ENCODE peak calls at places on chromosomes 5 and 9, in five cellular contexts. One of them, this sample, is unnamed.
A peak's percentile ranks its signal among the peaks of the same experiment; 100 is the strongest.

GRCh38 chr5:51279983-51280382 is 103.3 kb upstream of the ISL1 start:
- DNase-seq in uterus: no peak
- DNase-seq in cerebellar nuclear complex: no peak
- DNase-seq in non-pigmented ciliary epithelial cell: no peak
- DNase-seq in NCI-H446 treated with DMSO at 0.1 percent for 48 hours: no peak
- DNase-seq in this sample: no peak

GRCh38 chr9:78831726-78832125 is 534.8 kb downstream of the PSAT1 start:
- DNase-seq in uterus: no peak
- DNase-seq in cerebellar nuclear complex: no peak
- DNase-seq in non-pigmented ciliary epithelial cell: no peak
- DNase-seq in NCI-H446 treated with DMSO at 0.1 percent for 48 hours: no peak
- DNase-seq in this sample: no peak

GRCh38 chr9:13410566-13411031 is 131.1 kb upstream of the MPDZ start:
- DNase-seq in uterus: no peak
- DNase-seq in cerebellar nuclear complex: no peak
- DNase-seq in non-pigmented ciliary epithelial cell: no peak
- DNase-seq in NCI-H446 treated with DMSO at 0.1 percent for 48 hours: peak; percentile 100
- DNase-seq in this sample: peak; percentile 31

GRCh38 chr9:70947086-70947485 is 174.3 kb downstream of the TRPM3 start:
- DNase-seq in uterus: no peak
- DNase-seq in cerebellar nuclear complex: no peak
- DNase-seq in non-pigmented ciliary epithelial cell: no peak
- DNase-seq in NCI-H446 treated with DMSO at 0.1 percent for 48 hours: no peak
- DNase-seq in this sample: no peak

GRCh38 chr5:56429110-56429561 is 196.0 kb upstream of the ANKRD55 start:
- DNase-seq in uterus: no peak
- DNase-seq in cerebellar nuclear complex: no peak
- DNase-seq in non-pigmented ciliary epithelial cell: no peak
- DNase-seq in NCI-H446 treated with DMSO at 0.1 percent for 48 hours: no peak
- DNase-seq in this sample: no peak

GRCh38 chr5:140588311-140589070 is 23.9 kb downstream of the SLC35A4 start:
- DNase-seq in uterus: no peak
- DNase-seq in cerebellar nuclear complex: no peak
- DNase-seq in non-pigmented ciliary epithelial cell: no peak
- DNase-seq in NCI-H446 treated with DMSO at 0.1 percent for 48 hours: no peak
- DNase-seq in this sample: no peak

GRCh38 chr9:93898502-93899426 is 56.4 kb downstream of the BARX1 start:
- DNase-seq in uterus: peak; percentile 11
- DNase-seq in cerebellar nuclear complex: no peak
- DNase-seq in non-pigmented ciliary epithelial cell: no peak
- DNase-seq in NCI-H446 treated with DMSO at 0.1 percent for 48 hours: no peak
- DNase-seq in this sample: no peak

GRCh38 chr5:62477801-62478200 is 65.2 kb downstream of the IPO11 start:
- DNase-seq in uterus: no peak
- DNase-seq in cerebellar nuclear complex: no peak
- DNase-seq in non-pigmented ciliary epithelial cell: no peak
- DNase-seq in NCI-H446 treated with DMSO at 0.1 percent for 48 hours: no peak
- DNase-seq in this sample: no peak

GRCh38 chr5:132375957-132376356 is 6.4 kb downstream of the SLC22A5 start:
- DNase-seq in uterus: no peak
- DNase-seq in cerebellar nuclear complex: no peak
- DNase-seq in non-pigmented ciliary epithelial cell: no peak
- DNase-seq in NCI-H446 treated with DMSO at 0.1 percent for 48 hours: no peak
- DNase-seq in this sample: no peak

GRCh38 chr5:64166201-64166959 is 737 bp downstream of the RNF180 start:
- DNase-seq in uterus: no peak
- DNase-seq in cerebellar nuclear complex: no peak
- DNase-seq in non-pigmented ciliary epithelial cell: no peak
- DNase-seq in NCI-H446 treated with DMSO at 0.1 percent for 48 hours: no peak
- DNase-seq in this sample: no peak

GRCh38 chr5:109907751-109908150 is 218.0 kb downstream of the MAN2A1 start:
- DNase-seq in uterus: no peak
- DNase-seq in cerebellar nuclear complex: no peak
- DNase-seq in non-pigmented ciliary epithelial cell: peak; percentile 26
- DNase-seq in NCI-H446 treated with DMSO at 0.1 percent for 48 hours: no peak
- DNase-seq in this sample: peak; percentile 61

GRCh38 chr9:16833285-16833684 is 37.2 kb downstream of the BNC2 start:
- DNase-seq in uterus: no peak
- DNase-seq in cerebellar nuclear complex: no peak
- DNase-seq in non-pigmented ciliary epithelial cell: no peak
- DNase-seq in NCI-H446 treated with DMSO at 0.1 percent for 48 hours: no peak
- DNase-seq in this sample: no peak

GRCh38 chr9:94911211-94911610 is 184.7 kb downstream of the AOPEP start:
- DNase-seq in uterus: no peak
- DNase-seq in cerebellar nuclear complex: no peak
- DNase-seq in non-pigmented ciliary epithelial cell: no peak
- DNase-seq in NCI-H446 treated with DMSO at 0.1 percent for 48 hours: no peak
- DNase-seq in this sample: no peak

GRCh38 chr5:109281136-109281690 is 128.6 kb downstream of the PJA2 start:
- DNase-seq in uterus: no peak
- DNase-seq in cerebellar nuclear complex: no peak
- DNase-seq in non-pigmented ciliary epithelial cell: no peak
- DNase-seq in NCI-H446 treated with DMSO at 0.1 percent for 48 hours: no peak
- DNase-seq in this sample: no peak

GRCh38 chr9:97930972-97931371 is 7.0 kb downstream of the HEMGN start:
- DNase-seq in uterus: no peak
- DNase-seq in cerebellar nuclear complex: no peak
- DNase-seq in non-pigmented ciliary epithelial cell: no peak
- DNase-seq in NCI-H446 treated with DMSO at 0.1 percent for 48 hours: no peak
- DNase-seq in this sample: no peak

GRCh38 chr9:72926506-72926905 is 26.3 kb downstream of the ALDH1A1 start:
- DNase-seq in uterus: no peak
- DNase-seq in cerebellar nuclear complex: no peak
- DNase-seq in non-pigmented ciliary epithelial cell: no peak
- DNase-seq in NCI-H446 treated with DMSO at 0.1 percent for 48 hours: no peak
- DNase-seq in this sample: no peak

GRCh38 chr5:154646841-154647759 is 108.1 kb upstream of the LARP1 start:
- DNase-seq in uterus: no peak
- DNase-seq in cerebellar nuclear complex: no peak
- DNase-seq in non-pigmented ciliary epithelial cell: no peak
- DNase-seq in NCI-H446 treated with DMSO at 0.1 percent for 48 hours: no peak
- DNase-seq in this sample: peak; percentile 26

GRCh38 chr9:137305060-137305787 is 3.2 kb upstream of the NRARP start:
- DNase-seq in uterus: peak; percentile 33
- DNase-seq in cerebellar nuclear complex: no peak
- DNase-seq in non-pigmented ciliary epithelial cell: no peak
- DNase-seq in NCI-H446 treated with DMSO at 0.1 percent for 48 hours: no peak
- DNase-seq in this sample: no peak

GRCh38 chr5:174419523-174420132 is 304.8 kb upstream of the MSX2 start:
- DNase-seq in uterus: peak; percentile 71
- DNase-seq in cerebellar nuclear complex: no peak
- DNase-seq in non-pigmented ciliary epithelial cell: peak; percentile 77
- DNase-seq in NCI-H446 treated with DMSO at 0.1 percent for 48 hours: peak; percentile 26
- DNase-seq in this sample: peak; percentile 56

GRCh38 chr5:55702612-55703345 is 9.3 kb downstream of the SLC38A9 start:
- DNase-seq in uterus: no peak
- DNase-seq in cerebellar nuclear complex: no peak
- DNase-seq in non-pigmented ciliary epithelial cell: no peak
- DNase-seq in NCI-H446 treated with DMSO at 0.1 percent for 48 hours: no peak
- DNase-seq in this sample: no peak

GRCh38 chr9:121604242-121604641 is 47.2 kb upstream of the DAB2IP start:
- DNase-seq in uterus: no peak
- DNase-seq in cerebellar nuclear complex: no peak
- DNase-seq in non-pigmented ciliary epithelial cell: no peak
- DNase-seq in NCI-H446 treated with DMSO at 0.1 percent for 48 hours: no peak
- DNase-seq in this sample: no peak

GRCh38 chr9:126485662-126486061 is 128.1 kb upstream of the LMX1B start:
- DNase-seq in uterus: no peak
- DNase-seq in cerebellar nuclear complex: no peak
- DNase-seq in non-pigmented ciliary epithelial cell: no peak
- DNase-seq in NCI-H446 treated with DMSO at 0.1 percent for 48 hours: no peak
- DNase-seq in this sample: no peak

GRCh38 chr5:88675159-88675757 is 207.7 kb downstream of the MEF2C start:
- DNase-seq in uterus: no peak
- DNase-seq in cerebellar nuclear complex: no peak
- DNase-seq in non-pigmented ciliary epithelial cell: no peak
- DNase-seq in NCI-H446 treated with DMSO at 0.1 percent for 48 hours: no peak
- DNase-seq in this sample: no peak

GRCh38 chr5:27140831-27141230 is 102.4 kb upstream of the CDH9 start:
- DNase-seq in uterus: no peak
- DNase-seq in cerebellar nuclear complex: no peak
- DNase-seq in non-pigmented ciliary epithelial cell: no peak
- DNase-seq in NCI-H446 treated with DMSO at 0.1 percent for 48 hours: no peak
- DNase-seq in this sample: no peak

GRCh38 chr5:126755593-126755992 is 21.3 kb upstream of the LMNB1 start:
- DNase-seq in uterus: no peak
- DNase-seq in cerebellar nuclear complex: no peak
- DNase-seq in non-pigmented ciliary epithelial cell: no peak
- DNase-seq in NCI-H446 treated with DMSO at 0.1 percent for 48 hours: no peak
- DNase-seq in this sample: no peak

GRCh38 chr9:76810377-76810957 is 46.2 kb downstream of the PCA3 start:
- DNase-seq in uterus: no peak
- DNase-seq in cerebellar nuclear complex: no peak
- DNase-seq in non-pigmented ciliary epithelial cell: peak; percentile 36
- DNase-seq in NCI-H446 treated with DMSO at 0.1 percent for 48 hours: no peak
- DNase-seq in this sample: peak; percentile 9

This sample was measured in kidney epithelial cell.